ENCODE peak calls at places on chromosomes 12 and 14, in nine cellular contexts. One of them, this sample, is unnamed.

GRCh38 chr14:61227893-61228591 is 53.1 kb downstream of the TMEM30B start:
- DNase-seq in SIG-M5: no peak
- DNase-seq in NCI-H1048: no peak
- DNase-seq in fibroblast of the conjunctiva: no peak
- DNase-seq in NCI-H510A: peak; percentile 49
- DNase-seq in stimulated activated CD8-positive, alpha-beta memory T cell treated with anti-CD3 and anti-CD28 coated beads, Interleukin-15, amount 100 ng/mL, for 1 hour: no peak
- DNase-seq in AG10803: no peak
- DNase-seq in stimulated activated effector memory CD8-positive, alpha-beta T cell treated with anti-CD3 and anti-CD28 coated beads, Interleukin-12 subunit alpha, Interleukin-12 subunit beta, amount 100 ng/mL, for 72 hours: no peak
- DNase-seq in activated gamma-delta T cell treated with anti-CD3 and anti-CD28 coated beads, Interleukin-2, amount 50 U/mL, for 16 hours: no peak
- DNase-seq in this sample: no peak

GRCh38 chr12:76890407-76891143 is 11.8 kb upstream of the CSRP2 start:
- DNase-seq in NCI-H510A: no peak
- DNase-seq in SIG-M5: no peak
- DNase-seq in fibroblast of the conjunctiva: no peak
- DNase-seq in stimulated activated effector memory CD8-positive, alpha-beta T cell treated with anti-CD3 and anti-CD28 coated beads, Interleukin-12 subunit alpha, Interleukin-12 subunit beta, amount 100 ng/mL, for 72 hours: no peak
- DNase-seq in activated gamma-delta T cell treated with anti-CD3 and anti-CD28 coated beads, Interleukin-2, amount 50 U/mL, for 16 hours: peak; percentile 13
- DNase-seq in AG10803: no peak
- DNase-seq in NCI-H1048: no peak
- DNase-seq in stimulated activated CD8-positive, alpha-beta memory T cell treated with anti-CD3 and anti-CD28 coated beads, Interleukin-15, amount 100 ng/mL, for 1 hour: no peak
- DNase-seq in this sample: no peak

GRCh38 chr12:99746538-99746937 is 99.0 kb downstream of the GARIN6 start:
- DNase-seq in NCI-H510A: no peak
- DNase-seq in activated gamma-delta T cell treated with anti-CD3 and anti-CD28 coated beads, Interleukin-2, amount 50 U/mL, for 16 hours: no peak
- DNase-seq in NCI-H1048: no peak
- DNase-seq in stimulated activated effector memory CD8-positive, alpha-beta T cell treated with anti-CD3 and anti-CD28 coated beads, Interleukin-12 subunit alpha, Interleukin-12 subunit beta, amount 100 ng/mL, for 72 hours: no peak
- DNase-seq in AG10803: no peak
- DNase-seq in SIG-M5: no peak
- DNase-seq in stimulated activated CD8-positive, alpha-beta memory T cell treated with anti-CD3 and anti-CD28 coated beads, Interleukin-15, amount 100 ng/mL, for 1 hour: no peak
- DNase-seq in fibroblast of the conjunctiva: no peak
- DNase-seq in this sample: no peak

GRCh38 chr14:39266589-39266870 is 32.8 kb downstream of the MIA2 start:
- DNase-seq in stimulated activated CD8-positive, alpha-beta memory T cell treated with anti-CD3 and anti-CD28 coated beads, Interleukin-15, amount 100 ng/mL, for 1 hour: no peak
- DNase-seq in NCI-H1048: no peak
- DNase-seq in SIG-M5: no peak
- DNase-seq in fibroblast of the conjunctiva: no peak
- DNase-seq in stimulated activated effector memory CD8-positive, alpha-beta T cell treated with anti-CD3 and anti-CD28 coated beads, Interleukin-12 subunit alpha, Interleukin-12 subunit beta, amount 100 ng/mL, for 72 hours: no peak
- DNase-seq in AG10803: no peak
- DNase-seq in NCI-H510A: peak; percentile 45
- DNase-seq in activated gamma-delta T cell treated with anti-CD3 and anti-CD28 coated beads, Interleukin-2, amount 50 U/mL, for 16 hours: peak; percentile 3
- DNase-seq in this sample: no peak

GRCh38 chr14:96130854-96131253 is 73.8 kb upstream of the BDKRB2 start:
- DNase-seq in stimulated activated effector memory CD8-positive, alpha-beta T cell treated with anti-CD3 and anti-CD28 coated beads, Interleukin-12 subunit alpha, Interleukin-12 subunit beta, amount 100 ng/mL, for 72 hours: no peak
- DNase-seq in stimulated activated CD8-positive, alpha-beta memory T cell treated with anti-CD3 and anti-CD28 coated beads, Interleukin-15, amount 100 ng/mL, for 1 hour: no peak
- DNase-seq in fibroblast of the conjunctiva: no peak
- DNase-seq in NCI-H1048: no peak
- DNase-seq in AG10803: peak; percentile 49
- DNase-seq in NCI-H510A: no peak
- DNase-seq in activated gamma-delta T cell treated with anti-CD3 and anti-CD28 coated beads, Interleukin-2, amount 50 U/mL, for 16 hours: no peak
- DNase-seq in SIG-M5: no peak
- DNase-seq in this sample: no peak

GRCh38 chr12:85322715-85323114 is 42.7 kb downstream of the ALX1 start:
- DNase-seq in SIG-M5: no peak
- DNase-seq in activated gamma-delta T cell treated with anti-CD3 and anti-CD28 coated beads, Interleukin-2, amount 50 U/mL, for 16 hours: no peak
- DNase-seq in NCI-H510A: no peak
- DNase-seq in stimulated activated effector memory CD8-positive, alpha-beta T cell treated with anti-CD3 and anti-CD28 coated beads, Interleukin-12 subunit alpha, Interleukin-12 subunit beta, amount 100 ng/mL, for 72 hours: no peak
- DNase-seq in AG10803: peak; percentile 1
- DNase-seq in stimulated activated CD8-positive, alpha-beta memory T cell treated with anti-CD3 and anti-CD28 coated beads, Interleukin-15, amount 100 ng/mL, for 1 hour: no peak
- DNase-seq in NCI-H1048: no peak
- DNase-seq in fibroblast of the conjunctiva: peak; percentile 52
- DNase-seq in this sample: no peak

GRCh38 chr12:122067966-122068365 is 10.6 kb upstream of the MLXIP start:
- DNase-seq in NCI-H1048: no peak
- DNase-seq in NCI-H510A: no peak
- DNase-seq in SIG-M5: no peak
- DNase-seq in stimulated activated CD8-positive, alpha-beta memory T cell treated with anti-CD3 and anti-CD28 coated beads, Interleukin-15, amount 100 ng/mL, for 1 hour: no peak
- DNase-seq in activated gamma-delta T cell treated with anti-CD3 and anti-CD28 coated beads, Interleukin-2, amount 50 U/mL, for 16 hours: no peak
- DNase-seq in AG10803: no peak
- DNase-seq in fibroblast of the conjunctiva: no peak
- DNase-seq in stimulated activated effector memory CD8-positive, alpha-beta T cell treated with anti-CD3 and anti-CD28 coated beads, Interleukin-12 subunit alpha, Interleukin-12 subunit beta, amount 100 ng/mL, for 72 hours: no peak
- DNase-seq in this sample: no peak

GRCh38 chr14:52917732-52918131 is 33.1 kb downstream of the FERMT2 start:
- DNase-seq in stimulated activated CD8-positive, alpha-beta memory T cell treated with anti-CD3 and anti-CD28 coated beads, Interleukin-15, amount 100 ng/mL, for 1 hour: no peak
- DNase-seq in activated gamma-delta T cell treated with anti-CD3 and anti-CD28 coated beads, Interleukin-2, amount 50 U/mL, for 16 hours: no peak
- DNase-seq in AG10803: peak; percentile 72
- DNase-seq in fibroblast of the conjunctiva: no peak
- DNase-seq in NCI-H510A: no peak
- DNase-seq in SIG-M5: no peak
- DNase-seq in NCI-H1048: no peak
- DNase-seq in stimulated activated effector memory CD8-positive, alpha-beta T cell treated with anti-CD3 and anti-CD28 coated beads, Interleukin-12 subunit alpha, Interleukin-12 subunit beta, amount 100 ng/mL, for 72 hours: no peak
- DNase-seq in this sample: no peak

GRCh38 chr14:93970589-93970966 is 5.8 kb downstream of the ASB2 start:
- DNase-seq in stimulated activated effector memory CD8-positive, alpha-beta T cell treated with anti-CD3 and anti-CD28 coated beads, Interleukin-12 subunit alpha, Interleukin-12 subunit beta, amount 100 ng/mL, for 72 hours: peak; percentile 75
- DNase-seq in fibroblast of the conjunctiva: no peak
- DNase-seq in NCI-H1048: no peak
- DNase-seq in AG10803: no peak
- DNase-seq in activated gamma-delta T cell treated with anti-CD3 and anti-CD28 coated beads, Interleukin-2, amount 50 U/mL, for 16 hours: peak; percentile 56
- DNase-seq in stimulated activated CD8-positive, alpha-beta memory T cell treated with anti-CD3 and anti-CD28 coated beads, Interleukin-15, amount 100 ng/mL, for 1 hour: peak; percentile 54
- DNase-seq in SIG-M5: no peak
- DNase-seq in NCI-H510A: peak; percentile 22
- DNase-seq in this sample: no peak

GRCh38 chr14:106459971-106460730 is 933.8 kb downstream of the TMEM121 start:
- DNase-seq in SIG-M5: no peak
- DNase-seq in AG10803: no peak
- DNase-seq in stimulated activated effector memory CD8-positive, alpha-beta T cell treated with anti-CD3 and anti-CD28 coated beads, Interleukin-12 subunit alpha, Interleukin-12 subunit beta, amount 100 ng/mL, for 72 hours: no peak
- DNase-seq in NCI-H510A: no peak
- DNase-seq in stimulated activated CD8-positive, alpha-beta memory T cell treated with anti-CD3 and anti-CD28 coated beads, Interleukin-15, amount 100 ng/mL, for 1 hour: peak; percentile 14
- DNase-seq in NCI-H1048: no peak
- DNase-seq in activated gamma-delta T cell treated with anti-CD3 and anti-CD28 coated beads, Interleukin-2, amount 50 U/mL, for 16 hours: peak; percentile 52
- DNase-seq in fibroblast of the conjunctiva: no peak
- DNase-seq in this sample: no peak

GRCh38 chr14:105045710-105046326 is 19.4 kb downstream of the GPR132 start:
- DNase-seq in NCI-H510A: peak; percentile 72
- DNase-seq in NCI-H1048: peak; percentile 32
- DNase-seq in SIG-M5: peak; percentile 46
- DNase-seq in stimulated activated effector memory CD8-positive, alpha-beta T cell treated with anti-CD3 and anti-CD28 coated beads, Interleukin-12 subunit alpha, Interleukin-12 subunit beta, amount 100 ng/mL, for 72 hours: peak; percentile 98
- DNase-seq in stimulated activated CD8-positive, alpha-beta memory T cell treated with anti-CD3 and anti-CD28 coated beads, Interleukin-15, amount 100 ng/mL, for 1 hour: peak; percentile 91
- DNase-seq in fibroblast of the conjunctiva: peak; percentile 62
- DNase-seq in AG10803: peak; percentile 67
- DNase-seq in activated gamma-delta T cell treated with anti-CD3 and anti-CD28 coated beads, Interleukin-2, amount 50 U/mL, for 16 hours: peak; percentile 92
- DNase-seq in this sample: peak; percentile 63

GRCh38 chr14:69483765-69484443 is 624 bp upstream of the PLEKHD1 start:
- DNase-seq in fibroblast of the conjunctiva: no peak
- DNase-seq in AG10803: peak; percentile 24
- DNase-seq in stimulated activated CD8-positive, alpha-beta memory T cell treated with anti-CD3 and anti-CD28 coated beads, Interleukin-15, amount 100 ng/mL, for 1 hour: no peak
- DNase-seq in NCI-H510A: peak; percentile 25
- DNase-seq in activated gamma-delta T cell treated with anti-CD3 and anti-CD28 coated beads, Interleukin-2, amount 50 U/mL, for 16 hours: no peak
- DNase-seq in NCI-H1048: peak; percentile 13
- DNase-seq in SIG-M5: no peak
- DNase-seq in stimulated activated effector memory CD8-positive, alpha-beta T cell treated with anti-CD3 and anti-CD28 coated beads, Interleukin-12 subunit alpha, Interleukin-12 subunit beta, amount 100 ng/mL, for 72 hours: no peak
- DNase-seq in this sample: no peak

GRCh38 chr12:132071837-132072384 is 72.2 kb downstream of the DDX51 start:
- DNase-seq in NCI-H1048: no peak
- DNase-seq in AG10803: no peak
- DNase-seq in stimulated activated CD8-positive, alpha-beta memory T cell treated with anti-CD3 and anti-CD28 coated beads, Interleukin-15, amount 100 ng/mL, for 1 hour: no peak
- DNase-seq in fibroblast of the conjunctiva: no peak
- DNase-seq in activated gamma-delta T cell treated with anti-CD3 and anti-CD28 coated beads, Interleukin-2, amount 50 U/mL, for 16 hours: no peak
- DNase-seq in NCI-H510A: no peak
- DNase-seq in stimulated activated effector memory CD8-positive, alpha-beta T cell treated with anti-CD3 and anti-CD28 coated beads, Interleukin-12 subunit alpha, Interleukin-12 subunit beta, amount 100 ng/mL, for 72 hours: no peak
- DNase-seq in SIG-M5: no peak
- DNase-seq in this sample: no peak

GRCh38 chr12:31476437-31476836 is 114.5 kb downstream of the DENND5B start:
- DNase-seq in fibroblast of the conjunctiva: no peak
- DNase-seq in stimulated activated CD8-positive, alpha-beta memory T cell treated with anti-CD3 and anti-CD28 coated beads, Interleukin-15, amount 100 ng/mL, for 1 hour: no peak
- DNase-seq in NCI-H510A: no peak
- DNase-seq in activated gamma-delta T cell treated with anti-CD3 and anti-CD28 coated beads, Interleukin-2, amount 50 U/mL, for 16 hours: no peak
- DNase-seq in NCI-H1048: no peak
- DNase-seq in SIG-M5: no peak
- DNase-seq in stimulated activated effector memory CD8-positive, alpha-beta T cell treated with anti-CD3 and anti-CD28 coated beads, Interleukin-12 subunit alpha, Interleukin-12 subunit beta, amount 100 ng/mL, for 72 hours: no peak
- DNase-seq in AG10803: no peak
- DNase-seq in this sample: no peak

GRCh38 chr12:55068416-55069010 is 48.7 kb downstream of the NEUROD4 start:
- DNase-seq in NCI-H510A: peak; percentile 6
- DNase-seq in activated gamma-delta T cell treated with anti-CD3 and anti-CD28 coated beads, Interleukin-2, amount 50 U/mL, for 16 hours: no peak
- DNase-seq in AG10803: peak; percentile 56
- DNase-seq in NCI-H1048: no peak
- DNase-seq in stimulated activated effector memory CD8-positive, alpha-beta T cell treated with anti-CD3 and anti-CD28 coated beads, Interleukin-12 subunit alpha, Interleukin-12 subunit beta, amount 100 ng/mL, for 72 hours: no peak
- DNase-seq in SIG-M5: no peak
- DNase-seq in fibroblast of the conjunctiva: peak; percentile 12
- DNase-seq in stimulated activated CD8-positive, alpha-beta memory T cell treated with anti-CD3 and anti-CD28 coated beads, Interleukin-15, amount 100 ng/mL, for 1 hour: no peak
- DNase-seq in this sample: peak; percentile 11

GRCh38 chr12:112236786-112237185 is 111.4 kb downstream of the TRAFD1 start:
- DNase-seq in SIG-M5: no peak
- DNase-seq in fibroblast of the conjunctiva: no peak
- DNase-seq in activated gamma-delta T cell treated with anti-CD3 and anti-CD28 coated beads, Interleukin-2, amount 50 U/mL, for 16 hours: no peak
- DNase-seq in stimulated activated CD8-positive, alpha-beta memory T cell treated with anti-CD3 and anti-CD28 coated beads, Interleukin-15, amount 100 ng/mL, for 1 hour: no peak
- DNase-seq in NCI-H1048: no peak
- DNase-seq in AG10803: no peak
- DNase-seq in stimulated activated effector memory CD8-positive, alpha-beta T cell treated with anti-CD3 and anti-CD28 coated beads, Interleukin-12 subunit alpha, Interleukin-12 subunit beta, amount 100 ng/mL, for 72 hours: no peak
- DNase-seq in NCI-H510A: no peak
- DNase-seq in this sample: no peak

GRCh38 chr12:92574046-92574783 is 128.6 kb upstream of the PLEKHG7 start:
- DNase-seq in NCI-H510A: no peak
- DNase-seq in activated gamma-delta T cell treated with anti-CD3 and anti-CD28 coated beads, Interleukin-2, amount 50 U/mL, for 16 hours: no peak
- DNase-seq in stimulated activated effector memory CD8-positive, alpha-beta T cell treated with anti-CD3 and anti-CD28 coated beads, Interleukin-12 subunit alpha, Interleukin-12 subunit beta, amount 100 ng/mL, for 72 hours: no peak
- DNase-seq in stimulated activated CD8-positive, alpha-beta memory T cell treated with anti-CD3 and anti-CD28 coated beads, Interleukin-15, amount 100 ng/mL, for 1 hour: no peak
- DNase-seq in AG10803: peak; percentile 39
- DNase-seq in SIG-M5: no peak
- DNase-seq in NCI-H1048: no peak
- DNase-seq in fibroblast of the conjunctiva: no peak
- DNase-seq in this sample: no peak

GRCh38 chr12:123660328-123660727 is 10.6 kb upstream of the TCTN2 start:
- DNase-seq in NCI-H510A: no peak
- DNase-seq in stimulated activated CD8-positive, alpha-beta memory T cell treated with anti-CD3 and anti-CD28 coated beads, Interleukin-15, amount 100 ng/mL, for 1 hour: no peak
- DNase-seq in fibroblast of the conjunctiva: peak; percentile 77
- DNase-seq in activated gamma-delta T cell treated with anti-CD3 and anti-CD28 coated beads, Interleukin-2, amount 50 U/mL, for 16 hours: no peak
- DNase-seq in stimulated activated effector memory CD8-positive, alpha-beta T cell treated with anti-CD3 and anti-CD28 coated beads, Interleukin-12 subunit alpha, Interleukin-12 subunit beta, amount 100 ng/mL, for 72 hours: no peak
- DNase-seq in NCI-H1048: no peak
- DNase-seq in SIG-M5: no peak
- DNase-seq in AG10803: peak; percentile 88
- DNase-seq in this sample: no peak

GRCh38 chr12:30694971-30695326 is 720 bp downstream of the IPO8 start:
- DNase-seq in fibroblast of the conjunctiva: no peak
- DNase-seq in SIG-M5: no peak
- DNase-seq in NCI-H1048: no peak
- DNase-seq in stimulated activated effector memory CD8-positive, alpha-beta T cell treated with anti-CD3 and anti-CD28 coated beads, Interleukin-12 subunit alpha, Interleukin-12 subunit beta, amount 100 ng/mL, for 72 hours: no peak
- DNase-seq in NCI-H510A: peak; percentile 3
- DNase-seq in AG10803: peak; percentile 28
- DNase-seq in stimulated activated CD8-positive, alpha-beta memory T cell treated with anti-CD3 and anti-CD28 coated beads, Interleukin-15, amount 100 ng/mL, for 1 hour: no peak
- DNase-seq in activated gamma-delta T cell treated with anti-CD3 and anti-CD28 coated beads, Interleukin-2, amount 50 U/mL, for 16 hours: no peak
- DNase-seq in this sample: peak; percentile 2

GRCh38 chr12:61629702-61630101 is 630.5 kb upstream of the USP15 start:
- DNase-seq in NCI-H1048: no peak
- DNase-seq in AG10803: no peak
- DNase-seq in fibroblast of the conjunctiva: no peak
- DNase-seq in NCI-H510A: no peak
- DNase-seq in stimulated activated effector memory CD8-positive, alpha-beta T cell treated with anti-CD3 and anti-CD28 coated beads, Interleukin-12 subunit alpha, Interleukin-12 subunit beta, amount 100 ng/mL, for 72 hours: no peak
- DNase-seq in SIG-M5: no peak
- DNase-seq in stimulated activated CD8-positive, alpha-beta memory T cell treated with anti-CD3 and anti-CD28 coated beads, Interleukin-15, amount 100 ng/mL, for 1 hour: no peak
- DNase-seq in activated gamma-delta T cell treated with anti-CD3 and anti-CD28 coated beads, Interleukin-2, amount 50 U/mL, for 16 hours: no peak
- DNase-seq in this sample: no peak

GRCh38 chr14:24921903-24922302 is 128.0 kb downstream of the STXBP6 start:
- DNase-seq in NCI-H510A: no peak
- DNase-seq in stimulated activated CD8-positive, alpha-beta memory T cell treated with anti-CD3 and anti-CD28 coated beads, Interleukin-15, amount 100 ng/mL, for 1 hour: no peak
- DNase-seq in activated gamma-delta T cell treated with anti-CD3 and anti-CD28 coated beads, Interleukin-2, amount 50 U/mL, for 16 hours: no peak
- DNase-seq in NCI-H1048: no peak
- DNase-seq in fibroblast of the conjunctiva: no peak
- DNase-seq in SIG-M5: no peak
- DNase-seq in AG10803: peak; percentile 51
- DNase-seq in stimulated activated effector memory CD8-positive, alpha-beta T cell treated with anti-CD3 and anti-CD28 coated beads, Interleukin-12 subunit alpha, Interleukin-12 subunit beta, amount 100 ng/mL, for 72 hours: no peak
- DNase-seq in this sample: no peak

GRCh38 chr12:93743999-93744689 is 67.0 kb downstream of the CRADD start:
- DNase-seq in AG10803: no peak
- DNase-seq in fibroblast of the conjunctiva: no peak
- DNase-seq in SIG-M5: no peak
- DNase-seq in NCI-H510A: no peak
- DNase-seq in NCI-H1048: no peak
- DNase-seq in stimulated activated CD8-positive, alpha-beta memory T cell treated with anti-CD3 and anti-CD28 coated beads, Interleukin-15, amount 100 ng/mL, for 1 hour: no peak
- DNase-seq in activated gamma-delta T cell treated with anti-CD3 and anti-CD28 coated beads, Interleukin-2, amount 50 U/mL, for 16 hours: no peak
- DNase-seq in stimulated activated effector memory CD8-positive, alpha-beta T cell treated with anti-CD3 and anti-CD28 coated beads, Interleukin-12 subunit alpha, Interleukin-12 subunit beta, amount 100 ng/mL, for 72 hours: no peak
- DNase-seq in this sample: no peak

GRCh38 chr12:70692681-70693288 is 55.6 kb upstream of the PTPRB start:
- DNase-seq in stimulated activated effector memory CD8-positive, alpha-beta T cell treated with anti-CD3 and anti-CD28 coated beads, Interleukin-12 subunit alpha, Interleukin-12 subunit beta, amount 100 ng/mL, for 72 hours: no peak
- DNase-seq in AG10803: peak; percentile 44
- DNase-seq in SIG-M5: no peak
- DNase-seq in NCI-H510A: no peak
- DNase-seq in fibroblast of the conjunctiva: peak; percentile 5
- DNase-seq in stimulated activated CD8-positive, alpha-beta memory T cell treated with anti-CD3 and anti-CD28 coated beads, Interleukin-15, amount 100 ng/mL, for 1 hour: no peak
- DNase-seq in NCI-H1048: no peak
- DNase-seq in activated gamma-delta T cell treated with anti-CD3 and anti-CD28 coated beads, Interleukin-2, amount 50 U/mL, for 16 hours: no peak
- DNase-seq in this sample: no peak

GRCh38 chr12:7396418-7396817 is 47.5 kb downstream of the CD163L1 start:
- DNase-seq in NCI-H1048: no peak
- DNase-seq in AG10803: no peak
- DNase-seq in fibroblast of the conjunctiva: no peak
- DNase-seq in stimulated activated CD8-positive, alpha-beta memory T cell treated with anti-CD3 and anti-CD28 coated beads, Interleukin-15, amount 100 ng/mL, for 1 hour: no peak
- DNase-seq in NCI-H510A: no peak
- DNase-seq in SIG-M5: no peak
- DNase-seq in activated gamma-delta T cell treated with anti-CD3 and anti-CD28 coated beads, Interleukin-2, amount 50 U/mL, for 16 hours: no peak
- DNase-seq in stimulated activated effector memory CD8-positive, alpha-beta T cell treated with anti-CD3 and anti-CD28 coated beads, Interleukin-12 subunit alpha, Interleukin-12 subunit beta, amount 100 ng/mL, for 72 hours: no peak
- DNase-seq in this sample: no peak

GRCh38 chr14:89138846-89139245 is 278.2 kb downstream of the FOXN3 start:
- DNase-seq in SIG-M5: no peak
- DNase-seq in NCI-H510A: no peak
- DNase-seq in NCI-H1048: no peak
- DNase-seq in AG10803: no peak
- DNase-seq in activated gamma-delta T cell treated with anti-CD3 and anti-CD28 coated beads, Interleukin-2, amount 50 U/mL, for 16 hours: no peak
- DNase-seq in fibroblast of the conjunctiva: no peak
- DNase-seq in stimulated activated effector memory CD8-positive, alpha-beta T cell treated with anti-CD3 and anti-CD28 coated beads, Interleukin-12 subunit alpha, Interleukin-12 subunit beta, amount 100 ng/mL, for 72 hours: no peak
- DNase-seq in stimulated activated CD8-positive, alpha-beta memory T cell treated with anti-CD3 and anti-CD28 coated beads, Interleukin-15, amount 100 ng/mL, for 1 hour: no peak
- DNase-seq in this sample: no peak

GRCh38 chr12:8088574-8088973 is 6.5 kb downstream of the NECAP1 start:
- DNase-seq in AG10803: no peak
- DNase-seq in activated gamma-delta T cell treated with anti-CD3 and anti-CD28 coated beads, Interleukin-2, amount 50 U/mL, for 16 hours: peak; percentile 23
- DNase-seq in NCI-H1048: no peak
- DNase-seq in stimulated activated CD8-positive, alpha-beta memory T cell treated with anti-CD3 and anti-CD28 coated beads, Interleukin-15, amount 100 ng/mL, for 1 hour: no peak
- DNase-seq in fibroblast of the conjunctiva: no peak
- DNase-seq in NCI-H510A: no peak
- DNase-seq in SIG-M5: no peak
- DNase-seq in stimulated activated effector memory CD8-positive, alpha-beta T cell treated with anti-CD3 and anti-CD28 coated beads, Interleukin-12 subunit alpha, Interleukin-12 subunit beta, amount 100 ng/mL, for 72 hours: peak; percentile 57
- DNase-seq in this sample: no peak

GRCh38 chr12:108418162-108418561 is 79.1 kb upstream of the CMKLR1 start:
- DNase-seq in AG10803: peak; percentile 2
- DNase-seq in activated gamma-delta T cell treated with anti-CD3 and anti-CD28 coated beads, Interleukin-2, amount 50 U/mL, for 16 hours: no peak
- DNase-seq in fibroblast of the conjunctiva: no peak
- DNase-seq in SIG-M5: no peak
- DNase-seq in stimulated activated CD8-positive, alpha-beta memory T cell treated with anti-CD3 and anti-CD28 coated beads, Interleukin-15, amount 100 ng/mL, for 1 hour: no peak
- DNase-seq in stimulated activated effector memory CD8-positive, alpha-beta T cell treated with anti-CD3 and anti-CD28 coated beads, Interleukin-12 subunit alpha, Interleukin-12 subunit beta, amount 100 ng/mL, for 72 hours: no peak
- DNase-seq in NCI-H1048: no peak
- DNase-seq in NCI-H510A: no peak
- DNase-seq in this sample: no peak

GRCh38 chr12:59389968-59390576 is 205.8 kb upstream of the SLC16A7 start:
- DNase-seq in NCI-H510A: no peak
- DNase-seq in SIG-M5: no peak
- DNase-seq in stimulated activated CD8-positive, alpha-beta memory T cell treated with anti-CD3 and anti-CD28 coated beads, Interleukin-15, amount 100 ng/mL, for 1 hour: no peak
- DNase-seq in stimulated activated effector memory CD8-positive, alpha-beta T cell treated with anti-CD3 and anti-CD28 coated beads, Interleukin-12 subunit alpha, Interleukin-12 subunit beta, amount 100 ng/mL, for 72 hours: no peak
- DNase-seq in activated gamma-delta T cell treated with anti-CD3 and anti-CD28 coated beads, Interleukin-2, amount 50 U/mL, for 16 hours: no peak
- DNase-seq in NCI-H1048: no peak
- DNase-seq in fibroblast of the conjunctiva: no peak
- DNase-seq in AG10803: no peak
- DNase-seq in this sample: no peak